ENCODE peak calls at places on chromosome 3, in seven cellular contexts. C is IMR-90, W is A549, Y is mammary epithelial cell, G is SK-N-SH, S is neuronal stem cell, P is HCT116. J is an unnamed sample.

GRCh38 chr3:98814799-98815450 is 51.8 kb downstream of the ST3GAL6 start:
- DNase-seq in G (no peak), C (peak), Y (peak), S (no peak), P (no peak), W (peak), J (no peak)

GRCh38 chr3:49567406-49567805 is 13.1 kb downstream of the BSN start:
- DNase-seq in S (no peak), P (no peak), G (no peak), Y (peak), W (no peak), C (no peak), J (peak)

GRCh38 chr3:49724586-49724985 is 835 bp upstream of the GMPPB start:
- DNase-seq in C (peak), Y (no peak), W (no peak), G (peak), P (no peak), S (no peak), J (no peak)

GRCh38 chr3:30667250-30667585 is 60.8 kb downstream of the TGFBR2 start:
- DNase-seq in W (no peak), S (peak), G (no peak), C (no peak), Y (no peak), P (no peak), J (no peak)

GRCh38 chr3:65927576-65927975 is 111.1 kb downstream of the MAGI1 start:
- DNase-seq in W (no peak), G (no peak), Y (peak), S (no peak), C (peak), P (no peak), J (no peak)

GRCh38 chr3:128413003-128413370 is 53.7 kb downstream of the DNAJB8 start:
- DNase-seq in W (no peak), C (no peak), Y (no peak), G (no peak), P (no peak), S (no peak), J (no peak)

GRCh38 chr3:30520695-30521094 is 85.7 kb upstream of the TGFBR2 start:
- DNase-seq in G (no peak), C (no peak), W (no peak), P (no peak), S (no peak), Y (no peak), J (no peak)

GRCh38 chr3:53236112-53236841 is 19.5 kb downstream of the TKT start:
- DNase-seq in W (peak), G (no peak), Y (peak), P (peak), S (no peak), C (peak), J (no peak)

GRCh38 chr3:172224560-172225214 is 185.3 kb downstream of the FNDC3B start:
- DNase-seq in P (no peak), C (no peak), S (no peak), G (no peak), Y (no peak), W (no peak), J (no peak)

GRCh38 chr3:41159581-41160189 is 39.6 kb upstream of the CTNNB1 start:
- DNase-seq in G (no peak), C (no peak), W (peak), P (peak), Y (peak), S (no peak), J (peak)

GRCh38 chr3:10551821-10552630 is 46.6 kb upstream of the ATP2B2 start:
- DNase-seq in G (no peak), S (no peak), Y (peak), W (no peak), P (peak), C (peak), J (no peak)

GRCh38 chr3:39190281-39191025 is 1.9 kb downstream of the XIRP1 start:
- DNase-seq in C (no peak), G (no peak), Y (no peak), W (no peak), P (no peak), S (no peak), J (no peak)

GRCh38 chr3:101703169-101703568 is 16.7 kb upstream of the RPL24 start:
- DNase-seq in W (peak), Y (peak), S (no peak), G (no peak), P (peak), C (no peak), J (no peak)

GRCh38 chr3:17431004-17431403 is 311.4 kb downstream of the TBC1D5 start:
- DNase-seq in P (peak), G (peak), C (peak), S (no peak), Y (peak), W (peak), J (no peak)
- H3K4me2 ChIP-seq in P (no peak), G (no peak), C (no peak), S (no peak), Y (no peak), W (peak), J (no peak)

GRCh38 chr3:111764645-111765091 is 94.4 kb upstream of the PHLDB2 start:
- DNase-seq in C (peak), W (peak), P (peak), S (no peak), Y (peak), G (no peak), J (no peak)
- H3K4me2 ChIP-seq in C (no peak), W (peak), P (peak), S (no peak), Y (peak), G (no peak), J (peak)

DNA sequence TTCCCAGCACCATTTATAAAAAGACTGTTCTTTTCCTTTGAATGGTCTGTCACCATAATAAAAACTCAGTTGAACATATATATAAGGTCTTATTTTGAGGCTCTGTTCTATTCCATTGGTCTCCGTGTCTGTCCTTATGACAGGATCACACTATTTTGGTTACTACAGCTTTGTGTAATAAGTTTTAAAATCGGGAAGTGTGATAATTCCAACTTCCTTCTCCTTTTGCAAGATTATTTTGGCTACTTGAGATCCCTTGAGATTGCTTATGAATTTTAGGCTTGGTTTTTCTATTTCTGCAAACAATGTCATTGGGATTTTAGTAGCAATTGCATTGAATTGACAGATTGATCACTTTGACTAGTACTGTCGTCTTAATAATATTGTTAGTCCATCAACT is 35.7 kb downstream of the SACM1L start:
- DNase-seq in S (no peak), W (no peak), G (no peak), C (no peak), P (no peak), Y (no peak), J (no peak)
- H3K4me2 ChIP-seq in S (no peak), W (no peak), G (no peak), C (no peak), P (no peak), Y (no peak), J (no peak)

DNA sequence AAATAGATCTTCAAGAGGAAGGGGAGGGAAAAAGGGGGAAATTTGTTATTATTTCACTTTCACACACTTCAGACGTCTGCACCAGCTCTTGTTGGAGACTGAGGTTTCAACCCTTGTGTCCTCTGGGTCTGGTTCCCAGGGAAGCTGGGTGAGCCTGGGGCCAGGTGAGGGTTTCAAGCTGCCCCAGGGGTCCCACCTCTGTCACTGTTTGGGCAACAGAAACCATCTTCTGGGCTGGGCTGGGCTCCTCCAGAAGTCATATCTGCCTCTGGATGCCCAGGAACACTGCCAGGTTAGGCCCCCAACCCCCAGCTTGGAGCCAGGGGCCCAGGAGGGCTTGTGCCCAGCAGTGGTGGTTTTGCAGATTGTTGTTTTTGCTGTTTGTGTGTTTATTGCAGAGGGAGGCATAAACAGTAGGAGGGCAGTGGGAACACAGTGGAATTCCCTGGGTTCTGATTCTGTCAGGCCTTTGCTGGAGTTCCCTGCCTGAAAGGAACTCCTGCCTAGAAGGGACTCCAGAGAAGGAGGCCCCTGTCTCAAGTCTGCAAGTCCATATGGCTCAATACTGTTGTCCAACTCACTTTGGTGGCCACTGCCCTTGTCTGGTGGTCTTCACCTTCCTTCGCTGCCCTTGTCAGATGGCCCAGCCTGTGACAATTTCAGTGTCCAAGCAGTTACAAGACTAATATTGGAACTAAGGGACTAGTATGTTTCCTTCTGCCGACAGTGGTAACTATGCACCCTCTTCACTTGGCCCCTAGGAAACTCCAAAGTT is 47.3 kb upstream of the RAB6B start:
- DNase-seq in W (no peak), P (no peak), C (no peak), G (no peak), Y (no peak), S (no peak), J (no peak)
- H3K4me2 ChIP-seq in W (peak), P (peak), C (no peak), G (no peak), Y (peak), S (no peak), J (no peak)

GRCh38 chr3:126552688-126553283 is 5.9 kb downstream of the C3orf22 start:
- DNase-seq in Y (no peak), C (no peak), P (no peak), S (no peak), G (peak), W (no peak), J (no peak)
- H3K4me2 ChIP-seq in Y (no peak), C (no peak), P (no peak), S (no peak), G (no peak), W (no peak), J (no peak)

GRCh38 chr3:196970547-196971093 is 2.0 kb upstream of the PIGZ start:
- DNase-seq in Y (no peak), C (no peak), P (no peak), W (no peak), S (no peak), G (no peak), J (no peak)

GRCh38 chr3:196969001-196969659 is 497 bp upstream of the PIGZ start:
- DNase-seq in Y (peak), S (no peak), W (no peak), P (no peak), G (peak), C (no peak), J (no peak)

GRCh38 chr3:196968233-196969000 is at the start of gene PIGZ:
- DNase-seq in Y (peak), P (no peak), S (no peak), G (peak), C (no peak), W (no peak), J (no peak)

GRCh38 chr3:196969660-196970546 is 1.3 kb upstream of the PIGZ start:
- DNase-seq in C (peak), Y (peak), S (peak), G (peak), W (peak), P (no peak), J (no peak)

GRCh38 chr3:196971094-196971698 is 2.6 kb upstream of the PIGZ start:
- DNase-seq in S (no peak), W (no peak), P (no peak), G (no peak), C (no peak), Y (peak), J (no peak)
- H3K4me2 ChIP-seq in S (no peak), W (no peak), P (no peak), G (no peak), C (no peak), Y (no peak), J (no peak)

DNA sequence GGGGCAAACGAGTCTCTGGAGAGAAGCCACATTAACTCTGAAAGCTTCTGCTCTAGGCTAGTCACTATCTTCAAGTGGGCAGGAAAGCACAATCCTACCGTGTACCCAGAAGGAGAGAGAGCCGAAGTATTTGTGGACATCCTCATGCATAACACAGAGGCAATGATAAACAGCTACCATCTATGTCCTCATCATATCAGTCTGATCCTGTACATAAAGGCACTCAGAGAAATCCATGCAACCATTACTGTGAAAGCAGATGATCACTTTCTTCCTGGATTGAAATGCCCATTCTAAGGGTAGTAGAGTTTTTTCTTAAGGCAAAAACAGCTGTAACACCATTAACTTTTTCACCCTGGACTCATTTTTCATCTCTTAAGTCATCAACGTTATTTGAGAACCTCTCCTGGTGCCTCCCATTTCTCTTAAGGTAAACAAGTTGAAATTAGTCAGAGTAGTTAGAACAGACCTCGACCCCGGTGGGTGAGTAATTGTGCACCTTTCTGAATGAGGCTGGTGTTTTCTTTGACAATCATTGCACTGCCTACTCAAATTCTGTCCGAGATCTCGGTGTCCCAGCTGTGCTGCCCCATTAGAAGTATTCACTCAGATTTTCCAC is 327.4 kb downstream of the SHQ1 start:
- DNase-seq in Y (peak), W (peak), S (no peak), C (peak), G (no peak), P (peak), J (no peak)
- H3K4me2 ChIP-seq in Y (no peak), W (peak), S (no peak), C (peak), G (no peak), P (peak), J (no peak)

J was measured in keratinocyte.